ENCODE peak calls at places on chromosome X, in five cellular contexts. One of them, this sample, is unnamed.
A peak's percentile ranks its signal among the peaks of the same experiment; 100 is the strongest.

GRCh38 chrX:80766916-80767315 is 42.8 kb downstream of the BRWD3 start:
- DNase-seq in neural crest cell: no peak
- DNase-seq in MCF 10A: no peak
- DNase-seq in M059J: no peak
- DNase-seq in NCI-H1092: no peak
- DNase-seq in this sample: no peak

GRCh38 chrX:110795645-110796510 is at the start of gene CHRDL1:
- DNase-seq in neural crest cell: peak; percentile 38
- DNase-seq in MCF 10A: no peak
- DNase-seq in M059J: peak; percentile 80
- DNase-seq in NCI-H1092: peak; percentile 42
- DNase-seq in this sample: no peak

GRCh38 chrX:127085939-127086338 is 266.4 kb downstream of the PRR32 start:
- DNase-seq in neural crest cell: no peak
- DNase-seq in MCF 10A: no peak
- DNase-seq in M059J: no peak
- DNase-seq in NCI-H1092: no peak
- DNase-seq in this sample: no peak

GRCh38 chrX:41382699-41383645 is 49.0 kb downstream of the DDX3X start:
- DNase-seq in neural crest cell: no peak
- DNase-seq in MCF 10A: peak; percentile 69
- DNase-seq in M059J: peak; percentile 76
- DNase-seq in NCI-H1092: no peak
- DNase-seq in this sample: no peak

GRCh38 chrX:2664497-2664896 is 26.6 kb upstream of the CD99 start:
- DNase-seq in neural crest cell: no peak
- DNase-seq in MCF 10A: no peak
- DNase-seq in M059J: no peak
- DNase-seq in NCI-H1092: no peak
- DNase-seq in this sample: no peak

GRCh38 chrX:47863187-47863586 is 26.5 kb downstream of the ZNF81 start:
- DNase-seq in neural crest cell: no peak
- DNase-seq in MCF 10A: peak; percentile 9
- DNase-seq in M059J: peak; percentile 84
- DNase-seq in NCI-H1092: no peak
- DNase-seq in this sample: no peak

GRCh38 chrX:66035667-66036066 is 4.2 kb downstream of the VSIG4 start:
- DNase-seq in neural crest cell: no peak
- DNase-seq in MCF 10A: no peak
- DNase-seq in M059J: no peak
- DNase-seq in NCI-H1092: no peak
- DNase-seq in this sample: no peak

GRCh38 chrX:129566081-129566480 is 26.0 kb downstream of the OCRL start:
- DNase-seq in neural crest cell: no peak
- DNase-seq in MCF 10A: no peak
- DNase-seq in M059J: no peak
- DNase-seq in NCI-H1092: no peak
- DNase-seq in this sample: no peak

GRCh38 chrX:125940985-125941384 is 225.1 kb downstream of the DCAF12L2 start:
- DNase-seq in neural crest cell: no peak
- DNase-seq in MCF 10A: no peak
- DNase-seq in M059J: no peak
- DNase-seq in NCI-H1092: no peak
- DNase-seq in this sample: no peak

GRCh38 chrX:6325437-6325836 is 96.8 kb upstream of the NLGN4X start:
- DNase-seq in neural crest cell: no peak
- DNase-seq in MCF 10A: no peak
- DNase-seq in M059J: no peak
- DNase-seq in NCI-H1092: no peak
- DNase-seq in this sample: no peak

GRCh38 chrX:115297189-115297588 is 7.7 kb downstream of the LUZP4 start:
- DNase-seq in neural crest cell: no peak
- DNase-seq in MCF 10A: no peak
- DNase-seq in M059J: peak; percentile 20
- DNase-seq in NCI-H1092: no peak
- DNase-seq in this sample: no peak

GRCh38 chrX:25640276-25640675 is 497.9 kb upstream of the MAGEB18 start:
- DNase-seq in neural crest cell: no peak
- DNase-seq in MCF 10A: no peak
- DNase-seq in M059J: no peak
- DNase-seq in NCI-H1092: no peak
- DNase-seq in this sample: no peak

GRCh38 chrX:1440506-1440905 is 12.2 kb downstream of the ASMTL start:
- DNase-seq in neural crest cell: no peak
- DNase-seq in MCF 10A: no peak
- DNase-seq in M059J: no peak
- DNase-seq in NCI-H1092: no peak
- DNase-seq in this sample: no peak

GRCh38 chrX:40964633-40965586 is 120.3 kb upstream of the USP9X start:
- DNase-seq in neural crest cell: no peak
- DNase-seq in MCF 10A: no peak
- DNase-seq in M059J: peak; percentile 50
- DNase-seq in NCI-H1092: no peak
- DNase-seq in this sample: no peak

GRCh38 chrX:45699158-45699557 is 498.5 kb upstream of the DIPK2B start:
- DNase-seq in neural crest cell: no peak
- DNase-seq in MCF 10A: no peak
- DNase-seq in M059J: peak; percentile 15
- DNase-seq in NCI-H1092: no peak
- DNase-seq in this sample: no peak

GRCh38 chrX:2690856-2691542 is at the start of gene CD99:
- DNase-seq in neural crest cell: peak; percentile 79
- DNase-seq in MCF 10A: peak; percentile 76
- DNase-seq in M059J: peak; percentile 76
- DNase-seq in NCI-H1092: no peak
- DNase-seq in this sample: peak; percentile 49

GRCh38 chrX:93422693-93423092 is 250.7 kb downstream of the NAP1L3 start:
- DNase-seq in neural crest cell: peak; percentile 17
- DNase-seq in MCF 10A: peak; percentile 68
- DNase-seq in M059J: peak; percentile 1
- DNase-seq in NCI-H1092: no peak
- DNase-seq in this sample: no peak

GRCh38 chrX:75421688-75422087 is 101.1 kb downstream of the ZDHHC15 start:
- DNase-seq in neural crest cell: no peak
- DNase-seq in MCF 10A: no peak
- DNase-seq in M059J: no peak
- DNase-seq in NCI-H1092: no peak
- DNase-seq in this sample: no peak

GRCh38 chrX:133722756-133723155 is 262.6 kb downstream of the GPC3 start:
- DNase-seq in neural crest cell: no peak
- DNase-seq in MCF 10A: no peak
- DNase-seq in M059J: no peak
- DNase-seq in NCI-H1092: no peak
- DNase-seq in this sample: no peak

GRCh38 chrX:20743054-20743453 is 476.3 kb upstream of the RPS6KA3 start:
- DNase-seq in neural crest cell: no peak
- DNase-seq in MCF 10A: no peak
- DNase-seq in M059J: no peak
- DNase-seq in NCI-H1092: peak; percentile 89
- DNase-seq in this sample: no peak

GRCh38 chrX:42680651-42681050 is 97.3 kb downstream of the PPP1R2C start:
- DNase-seq in neural crest cell: no peak
- DNase-seq in MCF 10A: no peak
- DNase-seq in M059J: peak; percentile 7
- DNase-seq in NCI-H1092: no peak
- DNase-seq in this sample: no peak

GRCh38 chrX:1394731-1395501 is 3.0 kb upstream of the SLC25A6 start:
- DNase-seq in neural crest cell: no peak
- DNase-seq in MCF 10A: no peak
- DNase-seq in M059J: no peak
- DNase-seq in NCI-H1092: no peak
- DNase-seq in this sample: no peak

GRCh38 chrX:51955200-51955599 is 61.8 kb downstream of the MAGED1 start:
- DNase-seq in neural crest cell: no peak
- DNase-seq in MCF 10A: no peak
- DNase-seq in M059J: no peak
- DNase-seq in NCI-H1092: no peak
- DNase-seq in this sample: no peak

GRCh38 chrX:70878925-70879324 is 29.6 kb downstream of the TEX11 start:
- DNase-seq in neural crest cell: no peak
- DNase-seq in MCF 10A: no peak
- DNase-seq in M059J: no peak
- DNase-seq in NCI-H1092: no peak
- DNase-seq in this sample: no peak

GRCh38 chrX:1242901-1243402 is 25.7 kb upstream of the CSF2RA start:
- DNase-seq in neural crest cell: no peak
- DNase-seq in MCF 10A: peak; percentile 29
- DNase-seq in M059J: peak; percentile 67
- DNase-seq in NCI-H1092: no peak
- DNase-seq in this sample: no peak

GRCh38 chrX:13317366-13317765 is 2.5 kb downstream of the ATXN3L start:
- DNase-seq in neural crest cell: no peak
- DNase-seq in MCF 10A: no peak
- DNase-seq in M059J: no peak
- DNase-seq in NCI-H1092: no peak
- DNase-seq in this sample: no peak

GRCh38 chrX:45847966-45848365 is 647.3 kb upstream of the DIPK2B start:
- DNase-seq in neural crest cell: no peak
- DNase-seq in MCF 10A: no peak
- DNase-seq in M059J: peak; percentile 48
- DNase-seq in NCI-H1092: no peak
- DNase-seq in this sample: no peak

This sample was measured in HuH-7.5.